ENCODE peak calls at places on chromosomes 5 and 9, in six cellular contexts. M, Z, Y, N, A and X are unnamed samples.

GRCh38 chr5:39214912-39215709 is 4.3 kb downstream of the FYB1 start:
- DNase-seq in M (no peak), Z (no peak), Y (no peak), N (no peak), A (no peak), X (no peak)

GRCh38 chr9:3830296-3830695 is 304.5 kb upstream of the RFX3 start:
- DNase-seq in M (no peak), Z (no peak), Y (no peak), N (no peak), A (no peak), X (no peak)

GRCh38 chr5:10703676-10704075 is 57.4 kb downstream of the DAP start:
- DNase-seq in M (no peak), Z (peak), Y (no peak), N (no peak), A (no peak), X (peak)

GRCh38 chr9:112970939-112971338 is 41.1 kb downstream of the ZNF883 start:
- DNase-seq in M (peak), Z (no peak), Y (no peak), N (no peak), A (no peak), X (no peak)

GRCh38 chr5:36367524-36367923 is 65.8 kb upstream of the RANBP3L start:
- DNase-seq in M (no peak), Z (no peak), Y (no peak), N (no peak), A (no peak), X (no peak)

GRCh38 chr5:140358738-140359310 is 1.2 kb upstream of the SLC4A9 start:
- DNase-seq in M (peak), Z (no peak), Y (peak), N (no peak), A (no peak), X (no peak)

GRCh38 chr5:10663531-10664183 is 97.4 kb downstream of the DAP start:
- DNase-seq in M (peak), Z (peak), Y (peak), N (no peak), A (no peak), X (no peak)

GRCh38 chr5:73363911-73364730 is 84.5 kb downstream of the FOXD1 start:
- DNase-seq in M (no peak), Z (no peak), Y (no peak), N (no peak), A (no peak), X (no peak)

GRCh38 chr9:112404367-112404979 is 24.6 kb downstream of the HSDL2 start:
- DNase-seq in M (no peak), Z (no peak), Y (no peak), N (no peak), A (no peak), X (no peak)

GRCh38 chr5:65191554-65192126 is 290.1 kb downstream of the ADAMTS6 start:
- DNase-seq in M (no peak), Z (no peak), Y (no peak), N (no peak), A (no peak), X (no peak)

GRCh38 chr9:110742741-110743371 is 74.3 kb downstream of the MUSK start:
- DNase-seq in M (no peak), Z (no peak), Y (no peak), N (no peak), A (no peak), X (no peak)

GRCh38 chr5:133415506-133415905 is 196.8 kb downstream of the FSTL4 start:
- DNase-seq in M (no peak), Z (no peak), Y (no peak), N (no peak), A (no peak), X (no peak)

GRCh38 chr5:97276721-97277120 is 93.7 kb upstream of the RIOK2 start:
- DNase-seq in M (no peak), Z (no peak), Y (no peak), N (no peak), A (no peak), X (no peak)

GRCh38 chr5:152271420-152271819 is 133.7 kb downstream of the NMUR2 start:
- DNase-seq in M (no peak), Z (peak), Y (peak), N (no peak), A (no peak), X (no peak)

GRCh38 chr5:158456756-158457155 is 597.8 kb upstream of the CLINT1 start:
- DNase-seq in M (peak), Z (no peak), Y (peak), N (no peak), A (peak), X (no peak)

GRCh38 chr5:52134013-52134650 is 653.6 kb upstream of the ITGA1 start:
- DNase-seq in M (peak), Z (no peak), Y (no peak), N (no peak), A (no peak), X (no peak)

GRCh38 chr5:43309657-43310056 is 3.6 kb downstream of the HMGCS1 start:
- DNase-seq in M (no peak), Z (peak), Y (no peak), N (no peak), A (no peak), X (no peak)

GRCh38 chr5:39977231-39977630 is 552.5 kb upstream of the DAB2 start:
- DNase-seq in M (no peak), Z (no peak), Y (no peak), N (no peak), A (no peak), X (no peak)

GRCh38 chr9:90974007-90974406 is 172.4 kb downstream of the SYK start:
- DNase-seq in M (no peak), Z (no peak), Y (no peak), N (no peak), A (no peak), X (no peak)

GRCh38 chr9:37037744-37038640 is 3.9 kb upstream of the PAX5 start:
- DNase-seq in M (peak), Z (no peak), Y (no peak), N (no peak), A (no peak), X (peak)

GRCh38 chr5:62144395-62145022 is 161.5 kb upstream of the KIF2A start:
- DNase-seq in M (no peak), Z (peak), Y (no peak), N (no peak), A (no peak), X (no peak)

GRCh38 chr5:178223828-178224335 is 8.7 kb downstream of the PHYKPL start:
- DNase-seq in M (no peak), Z (no peak), Y (no peak), N (no peak), A (no peak), X (no peak)

GRCh38 chr5:107893642-107894041 is 222.9 kb upstream of the EFNA5 start:
- DNase-seq in M (no peak), Z (no peak), Y (no peak), N (no peak), A (no peak), X (no peak)

GRCh38 chr5:40021007-40021406 is 596.2 kb upstream of the DAB2 start:
- DNase-seq in M (no peak), Z (no peak), Y (no peak), N (no peak), A (no peak), X (no peak)

GRCh38 chr5:95809414-95809960 is 13.0 kb downstream of the GLRX start:
- DNase-seq in M (no peak), Z (peak), Y (no peak), N (no peak), A (no peak), X (peak)

DNA sequence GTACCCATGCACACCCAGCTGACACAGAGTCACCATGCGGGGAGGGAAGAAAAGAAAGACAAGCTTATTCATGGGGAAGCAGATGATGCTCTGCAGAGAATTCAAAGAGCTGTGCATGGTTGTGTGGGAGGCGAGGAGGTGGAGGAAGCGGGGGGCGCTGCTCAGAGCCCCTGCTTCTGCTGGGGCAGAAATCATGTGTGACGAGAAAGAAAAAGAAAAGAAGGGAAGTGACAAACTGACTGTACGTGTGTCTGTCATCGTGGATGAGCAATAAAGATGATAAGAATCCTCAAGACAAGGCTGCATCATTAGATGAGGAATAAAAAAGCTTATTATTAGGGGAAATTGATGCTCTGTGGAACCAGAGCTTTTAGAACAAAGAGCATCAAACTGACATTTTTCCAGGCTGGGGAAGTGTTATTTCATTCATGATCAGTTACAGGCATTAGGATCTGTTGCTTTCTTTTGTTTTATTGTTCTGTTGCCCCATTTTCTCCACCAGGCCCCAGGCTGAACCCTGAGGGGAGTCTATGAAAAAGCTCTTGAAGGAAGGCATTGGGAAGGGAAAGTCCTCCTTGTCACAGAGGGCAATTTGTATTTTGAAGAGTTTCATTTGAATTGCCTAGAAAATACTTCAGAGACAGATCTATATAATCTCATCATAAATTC is 20.3 kb upstream of the SH3RF2 start:
- DNase-seq in M (no peak), Z (no peak), Y (no peak), N (no peak), A (no peak), X (no peak)
- TF ChIP-seq EP300 in M (no peak), Z (no peak), Y (no peak), N (no peak), A (no peak), X (no peak)

DNA sequence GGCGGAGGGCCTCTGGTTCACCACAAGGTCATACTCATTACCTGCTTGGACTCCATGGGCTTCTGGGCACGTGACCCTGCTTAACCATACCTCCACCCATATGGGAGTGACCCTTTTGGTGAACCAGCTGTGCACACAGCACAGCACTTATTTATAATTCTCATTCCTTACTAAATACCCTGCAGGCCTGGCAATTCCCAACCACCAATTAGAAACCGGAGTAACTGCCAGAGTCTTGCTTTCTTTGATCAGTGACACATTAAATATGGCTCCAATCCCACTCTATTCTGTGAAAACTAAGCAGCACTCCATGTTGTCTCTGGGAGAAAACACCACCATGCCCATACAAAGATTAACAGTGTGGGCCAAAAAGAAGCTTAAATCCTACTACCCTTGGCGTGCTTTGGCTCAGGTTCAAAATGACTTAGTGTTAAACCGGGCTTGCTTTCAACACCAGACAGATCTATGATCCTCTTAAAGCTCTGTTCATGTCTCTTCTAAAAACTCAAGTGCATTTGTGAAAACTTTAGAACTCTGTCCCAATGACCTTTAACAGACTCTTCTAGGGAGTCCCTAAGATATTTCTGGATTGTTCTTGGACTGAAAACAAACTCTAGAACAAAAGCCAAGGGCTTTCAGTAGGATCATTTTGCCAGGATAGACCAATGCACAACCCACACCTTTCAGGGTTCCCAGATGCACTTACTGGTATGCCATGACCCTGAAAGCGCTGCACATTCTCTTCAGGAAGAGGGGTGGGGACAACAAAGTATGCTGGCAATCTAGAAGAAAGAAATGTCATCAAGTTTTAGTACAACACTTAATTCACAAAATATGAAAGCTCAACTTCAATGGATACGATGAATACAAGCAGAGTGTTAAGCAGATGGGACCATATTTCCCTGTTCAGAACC is 57.5 kb downstream of the MTMR12 start:
- DNase-seq in M (no peak), Z (no peak), Y (no peak), N (no peak), A (no peak), X (no peak)
- TF ChIP-seq EP300 in M (no peak), Z (no peak), Y (no peak), N (no peak), A (no peak), X (no peak)

GRCh38 chr5:142590451-142591240 is 95.2 kb downstream of the FGF1 start:
- DNase-seq in M (no peak), Z (no peak), Y (no peak), N (no peak), A (no peak), X (no peak)
- TF ChIP-seq EP300 in M (no peak), Z (no peak), Y (no peak), N (no peak), A (no peak), X (peak)

GRCh38 chr9:137437691-137438590 is 3.2 kb downstream of the ENTPD8 start:
- DNase-seq in M (peak), Z (peak), Y (no peak), N (no peak), A (peak), X (no peak)

GRCh38 chr9:137435381-137435891 is 5.7 kb downstream of the ENTPD8 start:
- DNase-seq in M (no peak), Z (no peak), Y (no peak), N (no peak), A (peak), X (no peak)

GRCh38 chr9:137436761-137437600 is 4.2 kb downstream of the ENTPD8 start:
- DNase-seq in M (no peak), Z (peak), Y (no peak), N (no peak), A (peak), X (peak)

GRCh38 chr9:137434498-137435380 is 6.4 kb downstream of the ENTPD8 start:
- DNase-seq in M (no peak), Z (no peak), Y (no peak), N (no peak), A (peak), X (no peak)

DNA sequence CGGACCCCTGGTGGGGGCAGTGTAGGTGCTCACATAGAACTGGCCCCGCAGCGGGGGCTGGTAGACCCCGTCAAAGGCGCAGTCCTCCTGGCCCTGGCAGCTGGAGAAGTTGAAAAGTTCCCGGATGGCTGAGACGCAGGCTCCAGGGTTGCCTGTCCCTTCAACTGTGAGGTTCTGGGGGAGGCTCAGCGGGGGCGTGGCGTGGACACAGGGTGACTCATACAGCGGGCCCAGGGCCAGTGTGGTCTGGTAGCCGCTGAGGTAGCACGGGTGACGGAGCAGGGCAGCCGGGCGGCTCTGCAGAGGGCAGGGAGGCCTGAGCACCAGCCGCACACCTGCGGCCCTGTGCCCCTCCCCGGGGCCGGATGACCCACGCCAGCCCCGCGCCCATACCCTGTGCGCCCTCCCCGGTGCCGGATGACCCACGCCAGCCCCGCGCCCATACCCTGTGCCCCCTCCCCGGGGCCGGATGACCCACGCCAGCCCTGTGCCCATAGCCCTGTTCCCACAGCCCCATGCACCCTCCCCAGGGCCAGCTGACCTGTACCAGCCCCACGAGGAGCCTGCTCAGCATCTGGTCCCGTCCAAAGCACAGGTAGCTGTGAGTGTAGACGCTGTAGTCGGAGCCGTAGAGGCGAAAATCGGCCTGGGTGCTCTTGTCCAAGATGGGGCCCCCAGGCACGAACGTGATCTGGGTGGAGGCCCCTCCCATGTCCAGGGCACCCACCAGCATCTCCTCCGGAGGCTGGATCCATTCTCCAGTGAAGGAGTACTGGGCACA is 5.0 kb downstream of the ENTPD8 start:
- DNase-seq in M (peak), Z (peak), Y (peak), N (peak), A (peak), X (peak)
- TF ChIP-seq EP300 in M (no peak), Z (no peak), Y (no peak), N (no peak), A (no peak), X (no peak)

GRCh38 chr9:100602302-100602930 is 24.5 kb downstream of the CAVIN4 start:
- DNase-seq in M (peak), Z (no peak), Y (peak), N (peak), A (no peak), X (no peak)
- TF ChIP-seq EP300 in M (no peak), Z (no peak), Y (no peak), N (no peak), A (no peak), X (no peak)